ENCODE peak calls at places on chromosome 13, in eight cellular contexts. F, J, Q, M, I, N, C and Z are unnamed samples.

GRCh38 chr13:112898786-112899617 is 70.0 kb upstream of the MCF2L start:
- DNase-seq in J (no peak), C (no peak), F (no peak), N (no peak), Q (no peak), I (peak; percentile 9), M (no peak), Z (no peak)

GRCh38 chr13:85314686-85315085 is 484.5 kb downstream of the SLITRK6 start:
- DNase-seq in C (no peak), I (no peak), M (no peak), Q (no peak), N (no peak), J (no peak), F (no peak), Z (no peak)

GRCh38 chr13:93244141-93244917 is 17.7 kb downstream of the GPC6 start:
- DNase-seq in C (no peak), M (no peak), Q (no peak), F (no peak), J (no peak), I (no peak), N (no peak), Z (no peak)

GRCh38 chr13:29961036-29961685 is 110.7 kb upstream of the UBL3 start:
- DNase-seq in C (no peak), J (no peak), M (no peak), I (no peak), Q (no peak), N (no peak), F (no peak), Z (no peak)

GRCh38 chr13:98416408-98416807 is 160.5 kb downstream of the STK24 start:
- DNase-seq in N (no peak), I (no peak), M (peak; percentile 76), C (no peak), Q (no peak), F (no peak), J (no peak), Z (no peak)

GRCh38 chr13:63909726-63910125 is 2494.1 kb upstream of the PCDH20 start:
- DNase-seq in C (no peak), N (no peak), J (no peak), Q (no peak), I (no peak), F (no peak), M (no peak), Z (no peak)

GRCh38 chr13:39012608-39013007 is 22.0 kb upstream of the STOML3 start:
- DNase-seq in M (no peak), Q (no peak), I (no peak), C (no peak), J (no peak), N (no peak), F (no peak), Z (no peak)

GRCh38 chr13:39699274-39699673 is 43.8 kb downstream of the COG6 start:
- DNase-seq in N (no peak), F (no peak), C (no peak), I (no peak), Q (no peak), M (no peak), J (no peak), Z (no peak)

GRCh38 chr13:76711515-76712182 is 174.6 kb downstream of the KCTD12 start:
- DNase-seq in Q (peak; percentile 62), I (no peak), J (peak; percentile 33), C (peak; percentile 51), F (no peak), M (peak; percentile 10), N (no peak), Z (no peak)

DNA sequence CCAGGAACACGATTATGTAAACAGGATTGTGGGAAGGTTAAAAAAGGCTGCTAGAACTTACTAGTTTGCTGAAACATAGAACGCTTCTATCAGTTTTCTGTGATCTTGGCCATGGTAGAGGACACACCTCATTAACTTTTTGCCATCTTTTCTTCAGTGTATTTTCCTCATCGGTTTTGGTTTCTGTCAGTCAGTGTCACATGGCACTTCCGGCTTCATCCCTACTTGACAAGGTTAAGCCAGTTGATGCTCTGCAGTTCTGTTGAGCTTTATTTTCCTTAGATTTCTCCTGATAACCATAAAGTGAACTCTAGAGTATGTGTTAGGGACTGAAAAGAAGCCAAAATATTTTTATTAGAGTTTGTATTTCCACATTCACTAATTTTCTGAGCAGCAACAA is 147.5 kb downstream of the NDFIP2 start:
- DNase-seq in N (no peak), M (no peak), F (no peak), I (no peak), C (no peak), J (no peak), Q (no peak), Z (no peak)
- TF ChIP-seq CTCF in N (no peak), M (no peak), F (no peak), I (no peak), C (no peak), J (no peak), Q (no peak), Z (no peak)

DNA sequence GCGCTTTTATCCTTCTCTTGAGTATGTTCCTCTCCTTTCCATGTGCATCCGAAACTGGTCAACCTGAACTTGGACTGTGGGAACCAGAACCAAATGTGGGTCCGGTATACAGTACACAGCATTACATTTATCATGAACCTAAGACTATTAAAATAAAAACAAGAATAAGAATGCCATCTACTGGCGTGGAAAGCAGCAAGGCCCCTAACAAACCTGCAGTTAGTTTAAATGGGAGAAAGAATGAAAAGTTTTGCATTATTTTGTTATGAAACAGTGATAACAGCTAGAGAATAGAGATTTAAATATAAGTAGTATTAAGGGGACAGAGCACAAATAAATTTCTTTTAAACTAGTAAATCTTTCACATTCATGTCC is 159.5 kb downstream of the RBM26 start:
- DNase-seq in M (no peak), I (no peak), J (no peak), N (no peak), Q (no peak), F (no peak), C (no peak), Z (no peak)
- TF ChIP-seq CTCF in M (peak; percentile 5), I (no peak), J (no peak), N (no peak), Q (no peak), F (no peak), C (no peak), Z (peak; percentile 19)

DNA sequence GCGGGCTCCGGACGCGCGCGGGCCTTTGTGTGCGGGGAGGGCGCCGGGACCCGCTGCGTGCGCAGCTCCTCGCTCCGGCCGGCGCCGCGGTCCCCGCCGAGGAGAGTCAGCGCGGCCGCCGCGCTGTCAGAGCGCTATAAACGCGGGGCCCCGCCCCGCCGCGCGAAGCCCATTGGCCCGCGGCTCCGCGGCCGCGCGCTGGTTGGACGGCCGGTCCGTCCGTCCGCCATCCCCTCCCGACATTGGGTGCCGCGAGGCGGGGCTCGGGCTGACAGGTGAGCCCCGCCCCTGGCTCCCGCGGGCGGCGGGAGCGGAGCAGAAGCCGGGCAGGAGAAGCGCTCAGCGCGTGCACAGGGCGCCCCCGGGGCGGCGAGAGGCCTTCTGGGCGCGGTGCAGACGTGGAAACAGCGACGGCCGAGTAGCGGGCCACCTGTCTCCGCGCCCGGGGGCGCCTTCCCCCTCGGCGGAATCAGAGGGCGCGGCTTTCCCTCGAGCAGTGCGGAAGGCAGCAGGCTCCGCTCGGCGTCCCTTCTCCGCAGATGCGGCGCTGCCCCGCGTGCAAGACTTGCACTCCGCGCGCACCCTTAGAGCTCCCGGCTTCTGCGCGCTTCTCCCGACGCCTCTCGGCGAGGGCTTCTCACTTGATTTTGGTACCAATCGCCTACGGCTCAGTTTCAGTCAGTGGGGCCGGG is at the start of gene EFNB2:
- DNase-seq in Q (peak; percentile 88), J (peak; percentile 94), F (peak; percentile 82), I (peak; percentile 88), M (peak; percentile 93), N (peak; percentile 87), C (peak; percentile 84), Z (peak; percentile 100)
- TF ChIP-seq CTCF in Q (no peak), J (no peak), F (no peak), I (no peak), M (no peak), N (no peak), C (no peak), Z (no peak)

DNA sequence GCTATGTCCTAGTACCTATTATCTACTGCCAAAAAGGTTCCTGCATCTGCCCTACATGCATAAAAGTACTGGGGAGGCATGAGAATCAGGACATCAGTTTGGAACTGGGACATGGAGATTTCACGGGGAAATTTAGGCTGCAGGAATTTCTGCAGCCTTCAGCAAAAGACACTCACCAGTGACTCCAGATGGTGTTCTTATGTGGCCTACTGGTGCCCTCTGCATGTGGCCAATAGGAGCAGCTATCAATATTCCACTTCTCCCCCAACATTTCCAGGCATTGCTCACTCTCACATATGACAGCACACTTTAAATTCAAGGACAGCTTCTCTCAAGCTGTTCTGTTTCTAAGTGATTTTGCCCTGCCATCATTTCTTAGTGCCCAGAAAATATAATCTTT is 570.5 kb upstream of the ARGLU1 start:
- DNase-seq in Q (no peak), J (no peak), N (no peak), I (no peak), C (no peak), M (no peak), F (no peak), Z (no peak)
- TF ChIP-seq CTCF in Q (no peak), J (no peak), N (no peak), I (no peak), C (no peak), M (no peak), F (no peak), Z (no peak)

GRCh38 chr13:60134376-60134775 is 29.4 kb downstream of the DIAPH3 start:
- DNase-seq in C (no peak), F (no peak), M (no peak), Q (no peak), J (no peak), N (no peak), I (no peak), Z (no peak)
- TF ChIP-seq CTCF in C (no peak), F (no peak), M (no peak), Q (no peak), J (no peak), N (no peak), I (no peak), Z (no peak)

DNA sequence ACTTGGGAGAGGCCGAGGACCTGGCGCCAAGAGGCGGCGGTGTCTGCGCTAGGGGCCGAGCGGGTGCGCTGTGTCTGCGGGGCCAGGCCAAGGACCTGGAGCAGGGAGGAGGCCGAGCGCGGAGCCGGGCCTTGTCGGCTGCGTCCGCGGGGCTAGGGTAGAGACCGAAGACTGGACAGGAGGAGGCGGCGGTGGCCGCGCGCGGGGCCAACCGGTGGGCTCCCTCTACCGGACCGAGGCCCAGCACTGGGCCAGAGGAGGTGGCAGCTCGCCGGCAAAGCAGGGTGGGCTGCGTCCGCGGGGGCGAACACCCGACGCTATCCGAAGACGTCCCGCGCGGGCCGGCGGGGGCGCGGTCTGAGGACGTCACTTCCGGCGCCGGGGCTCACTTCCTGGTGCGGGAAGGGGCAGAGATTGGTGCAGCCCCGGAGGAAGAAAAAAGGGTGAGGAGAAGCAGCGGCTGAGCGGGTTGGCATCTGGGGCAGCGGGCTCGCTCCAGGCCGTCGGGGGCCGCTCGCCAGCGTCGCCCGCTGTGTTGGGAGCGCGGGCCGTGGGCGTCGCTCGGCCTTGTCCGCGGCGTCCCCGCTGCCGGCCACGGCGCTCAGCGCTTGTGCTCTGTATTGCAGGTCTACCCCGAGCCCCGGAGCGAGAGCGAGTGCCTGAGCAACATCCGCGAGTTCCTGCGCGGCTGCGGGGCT is 38.3 kb downstream of the ARHGEF7 start:
- DNase-seq in C (peak; percentile 92), F (peak; percentile 89), M (peak; percentile 94), N (peak; percentile 98), J (peak; percentile 94), I (peak; percentile 94), Q (peak; percentile 95), Z (peak; percentile 97)
- TF ChIP-seq CTCF in C (no peak), F (no peak), M (no peak), N (no peak), J (peak; percentile 52), I (peak; percentile 28), Q (no peak), Z (no peak)